ENCODE peak calls at places on chromosome 7, in four cellular contexts. Q, C, J and R are unnamed samples. For H3K27me3, the result is how much of the 10 kb centered on the place peaks cover.

GRCh38 chr7:44322631-44323363 is 2.6 kb downstream of the CAMK2B start:
- DNase-seq in Q (no peak), C (no peak), J (no peak), R (no peak)

GRCh38 chr7:13288516-13288915 is 601.1 kb downstream of the ARL4A start:
- DNase-seq in Q (no peak), C (no peak), J (no peak), R (no peak)

GRCh38 chr7:108012499-108013430 is 9.8 kb upstream of the LAMB1 start:
- DNase-seq in Q (peak), C (no peak), J (peak), R (no peak)

GRCh38 chr7:133382775-133383559 is 130.1 kb downstream of the EXOC4 start:
- DNase-seq in Q (no peak), C (no peak), J (no peak), R (no peak)

GRCh38 chr7:95334434-95334833 is 10.1 kb upstream of the PON1 start:
- DNase-seq in Q (no peak), C (no peak), J (no peak), R (no peak)

GRCh38 chr7:99267530-99268360 is 4.9 kb upstream of the MYH16 start:
- DNase-seq in Q (peak), C (no peak), J (peak), R (no peak)

GRCh38 chr7:66036382-66036781 is 39.2 kb upstream of the ASL start:
- DNase-seq in Q (no peak), C (no peak), J (no peak), R (no peak)

GRCh38 chr7:12765431-12766100 is 78.1 kb downstream of the ARL4A start:
- DNase-seq in Q (no peak), C (no peak), J (peak), R (no peak)

GRCh38 chr7:15554081-15554480 is 7.7 kb downstream of the AGMO start:
- DNase-seq in Q (no peak), C (no peak), J (peak), R (no peak)

GRCh38 chr7:157558516-157558874 is 221.7 kb downstream of the DNAJB6 start:
- DNase-seq in Q (no peak), C (no peak), J (no peak), R (no peak)

GRCh38 chr7:72493850-72494661 is 81.9 kb upstream of the CALN1 start:
- DNase-seq in Q (peak), C (peak), J (peak), R (peak)

GRCh38 chr7:133445617-133446016 is 192.7 kb downstream of the EXOC4 start:
- DNase-seq in Q (no peak), C (no peak), J (no peak), R (no peak)

GRCh38 chr7:147432068-147432467 is 1158.5 kb upstream of the C7orf33 start:
- DNase-seq in Q (no peak), C (no peak), J (peak), R (peak)

GRCh38 chr7:81457858-81458522 is 311.9 kb downstream of the HGF start:
- DNase-seq in Q (no peak), C (no peak), J (peak), R (no peak)

GRCh38 chr7:153566324-153566723 is 485.9 kb upstream of the DPP6 start:
- DNase-seq in Q (no peak), C (no peak), J (no peak), R (no peak)

GRCh38 chr7:99679032-99679399 is 780 bp downstream of the CYP3A5 start:
- DNase-seq in Q (peak), C (no peak), J (peak), R (peak)

GRCh38 chr7:154914580-154915380 is 88.1 kb downstream of the PAXIP1 start:
- DNase-seq in Q (no peak), C (peak), J (no peak), R (no peak)

GRCh38 chr7:144513332-144513731 is 109.8 kb upstream of the NOBOX start:
- DNase-seq in Q (no peak), C (no peak), J (no peak), R (peak)

GRCh38 chr7:132084776-132085388 is 491.4 kb downstream of the PLXNA4 start:
- DNase-seq in Q (no peak), C (no peak), J (peak), R (no peak)

GRCh38 chr7:100003711-100004661 is 11.4 kb upstream of the ZKSCAN1 start:
- DNase-seq in Q (no peak), C (no peak), J (no peak), R (peak)

GRCh38 chr7:31734456-31734855 is 47.4 kb downstream of the PPP1R17 start:
- DNase-seq in Q (peak), C (no peak), J (peak), R (no peak)

GRCh38 chr7:19030280-19030679 is 87.2 kb downstream of the TWIST1 start:
- DNase-seq in Q (peak), C (no peak), J (peak), R (no peak)

GRCh38 chr7:84790873-84791272 is 396.0 kb downstream of the SEMA3D start:
- DNase-seq in Q (no peak), C (no peak), J (peak), R (no peak)

GRCh38 chr7:33903770-33904679 is 1.3 kb upstream of the BMPER start:
- DNase-seq in Q (peak), C (peak), J (peak), R (peak)

GRCh38 chr7:13036256-13036765 is 348.9 kb downstream of the ARL4A start:
- DNase-seq in Q (no peak), C (no peak), J (peak), R (no peak)

GRCh38 chr7:372939-373791 is 83.2 kb downstream of the FOXL3 start:
- DNase-seq in Q (no peak), C (no peak), J (no peak), R (peak)

GRCh38 chr7:121329460-121330052 is 756 bp downstream of the WNT16 start:
- DNase-seq in Q (peak), C (peak), J (no peak), R (peak)

GRCh38 chr7:121331574-121331973 is 2.8 kb downstream of the WNT16 start:
- DNase-seq in Q (no peak), C (no peak), J (no peak), R (no peak)

GRCh38 chr7:121328508-121329459 is at the start of gene WNT16:
- DNase-seq in Q (no peak), C (no peak), J (no peak), R (no peak)

GRCh38 chr7:121330053-121330833 is 1.4 kb downstream of the WNT16 start:
- DNase-seq in Q (no peak), C (no peak), J (no peak), R (peak)

DNA sequence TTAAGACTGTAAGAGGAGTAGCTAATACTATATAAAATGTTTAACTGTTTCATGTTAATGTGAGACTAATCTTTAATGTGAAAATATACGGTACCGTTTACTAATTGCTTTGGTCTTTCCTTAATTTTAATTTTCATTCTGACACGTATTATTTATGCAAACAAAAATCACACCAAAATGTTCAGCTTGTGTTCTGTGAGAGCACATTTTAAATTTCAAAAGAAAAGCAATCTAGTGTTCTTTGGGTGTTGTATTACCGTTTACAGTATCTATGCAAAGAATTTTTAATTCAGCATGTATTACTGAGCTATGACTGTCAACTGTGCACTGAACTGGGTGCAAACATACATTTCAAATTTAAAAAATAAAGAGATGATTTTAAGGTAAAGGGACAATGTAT is 2.2 kb downstream of the WNT16 start:
- DNase-seq in Q (no peak), C (no peak), J (no peak), R (no peak)
- H3K27me3 ChIP-seq in Q (under half), C (under half), J (under half), R (under half)

GRCh38 chr7:97039374-97040065 is 14.9 kb upstream of the DLX5 start:
- DNase-seq in Q (no peak), C (no peak), J (no peak), R (no peak)

DNA sequence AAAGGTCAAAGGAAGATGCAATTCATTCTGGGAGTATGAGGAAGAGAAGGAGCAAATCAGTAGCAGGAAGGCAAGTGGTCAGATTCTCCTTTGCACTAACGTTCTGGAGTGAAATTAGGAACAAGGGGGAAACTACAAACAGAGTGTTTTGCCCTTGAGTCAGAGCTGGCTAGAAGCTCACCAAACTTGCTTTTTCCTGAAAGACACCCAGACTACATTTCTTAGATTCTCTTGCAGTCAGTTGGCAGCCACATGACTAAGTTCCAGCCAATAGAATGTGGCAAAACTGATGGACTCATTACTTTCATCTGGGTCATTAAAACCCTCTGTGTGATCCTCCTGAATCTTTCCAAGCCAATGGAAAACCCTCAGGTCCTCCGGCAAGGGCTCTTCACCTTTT is 18.6 kb upstream of the DLX5 start:
- DNase-seq in Q (peak), C (no peak), J (peak), R (no peak)
- H3K27me3 ChIP-seq in Q (under half), C (under half), J (under half), R (under half)

GRCh38 chr7:135685306-135686084 is 23.2 kb downstream of the STMP1 start:
- DNase-seq in Q (no peak), C (no peak), J (no peak), R (no peak)

GRCh38 chr7:135693558-135693957 is 31.2 kb downstream of the STMP1 start:
- DNase-seq in Q (no peak), C (no peak), J (no peak), R (no peak)

GRCh38 chr7:135692055-135692454 is 29.7 kb downstream of the STMP1 start:
- DNase-seq in Q (no peak), C (no peak), J (peak), R (no peak)

GRCh38 chr7:135684699-135685098 is 22.4 kb downstream of the STMP1 start:
- DNase-seq in Q (no peak), C (no peak), J (no peak), R (no peak)

DNA sequence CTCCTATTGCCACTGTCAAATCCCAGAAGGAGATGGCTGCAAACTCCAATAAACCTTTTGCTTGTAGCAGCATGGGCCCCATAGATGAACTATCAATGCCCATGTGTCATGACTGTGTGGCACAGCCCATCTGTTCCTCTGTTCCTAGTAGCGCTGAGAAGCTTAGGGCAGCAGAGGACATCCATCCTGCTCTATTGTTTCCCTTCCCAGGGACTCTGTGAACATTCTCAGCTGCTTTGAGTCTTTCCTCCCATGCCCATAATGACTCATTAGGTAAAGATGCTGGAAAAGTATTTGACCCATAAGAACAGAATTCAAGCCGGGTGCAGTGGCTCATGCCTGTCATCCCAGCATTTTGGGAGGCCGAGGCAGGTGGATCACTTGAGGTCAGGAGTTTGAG is 28.3 kb downstream of the STMP1 start:
- DNase-seq in Q (no peak), C (no peak), J (peak), R (peak)
- H3K27me3 ChIP-seq in Q (under half), C (under half), J (under half), R (under half)

GRCh38 chr7:151250181-151251095 is 1.9 kb upstream of the SMARCD3 start:
- DNase-seq in Q (no peak), C (no peak), J (no peak), R (no peak)
- H3K27me3 ChIP-seq in Q (under half), C (under half), J (under half), R (under half)